ENCODE peak calls at places on chromosomes 13 and 19, in ten cellular contexts. A, O, I, G, F, S, P, C, V and W are unnamed samples. For H3K9me3, the result is how much of the 10 kb centered on the place peaks cover.

GRCh38 chr19:54188224-54188871 is 1.0 kb downstream of the MBOAT7 start:
- DNase-seq in A (no peak), O (no peak), I (peak), G (peak), F (no peak), S (no peak), P (no peak), C (peak), V (peak), W (peak)

GRCh38 chr13:72726721-72727416 is 560 bp downstream of the MZT1 start:
- DNase-seq in A (peak), O (peak), I (peak), G (peak), F (no peak), S (peak), P (peak), C (no peak), V (peak), W (peak)

GRCh38 chr19:918481-919156 is 1.5 kb downstream of the KISS1R start:
- DNase-seq in A (no peak), O (no peak), I (no peak), G (peak), F (no peak), S (no peak), P (no peak), C (no peak), V (peak), W (peak)

GRCh38 chr13:91154553-91154952 is 192.9 kb upstream of the MIR17HG start:
- DNase-seq in A (no peak), O (no peak), I (no peak), G (no peak), F (no peak), S (no peak), P (no peak), C (no peak), V (no peak), W (no peak)

GRCh38 chr13:39415403-39415802 is 187.6 kb downstream of the LHFPL6 start:
- DNase-seq in A (no peak), O (peak), I (no peak), G (peak), F (no peak), S (peak), P (peak), C (peak), V (no peak), W (no peak)

GRCh38 chr13:102131246-102131645 is 270.6 kb downstream of the FGF14 start:
- DNase-seq in A (no peak), O (no peak), I (no peak), G (no peak), F (no peak), S (no peak), P (no peak), C (no peak), V (no peak), W (no peak)

GRCh38 chr13:73223372-73223781 is 164.6 kb downstream of the KLF5 start:
- DNase-seq in A (no peak), O (no peak), I (no peak), G (no peak), F (no peak), S (no peak), P (no peak), C (no peak), V (no peak), W (no peak)

GRCh38 chr19:23790641-23791488 is 32.2 kb upstream of the ZNF681 start:
- DNase-seq in A (no peak), O (no peak), I (no peak), G (no peak), F (no peak), S (no peak), P (no peak), C (no peak), V (no peak), W (no peak)

GRCh38 chr13:98839826-98840769 is 87.6 kb upstream of the SLC15A1 start:
- DNase-seq in A (no peak), O (peak), I (no peak), G (peak), F (peak), S (peak), P (peak), C (peak), V (no peak), W (peak)

DNA sequence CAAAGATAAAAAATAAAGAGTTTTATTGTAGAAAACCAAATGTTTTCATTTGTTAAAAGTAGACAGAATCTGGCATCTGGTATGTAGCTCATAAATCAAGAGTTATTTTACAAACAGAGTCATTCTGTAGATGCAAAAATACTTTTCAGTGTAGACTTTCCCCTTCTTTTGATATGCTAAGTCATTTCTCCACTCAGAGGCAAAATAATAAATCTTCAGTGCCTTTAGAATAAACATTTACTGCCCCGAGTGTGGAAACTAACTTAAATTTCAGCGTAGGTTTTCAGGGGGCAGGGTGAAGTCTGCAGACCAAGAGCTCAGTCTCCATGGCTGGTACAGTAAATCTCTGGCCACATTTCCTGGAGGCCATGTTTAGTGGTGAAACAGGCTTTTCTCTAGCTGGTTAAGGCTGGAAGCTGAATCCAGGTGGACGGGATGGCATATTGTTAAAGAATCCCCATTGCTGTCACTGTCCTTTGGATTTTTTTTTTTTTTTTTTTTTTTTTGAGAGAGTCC is 13.1 kb upstream of the ADPRHL1 start:
- DNase-seq in A (no peak), O (no peak), I (no peak), G (no peak), F (no peak), S (no peak), P (no peak), C (peak), V (no peak), W (no peak)
- H3K9me3 ChIP-seq in A (under half), O (under half), I (under half), G (under half), F (under half), S (under half), P (under half), C (under half), V (under half), W (under half)

GRCh38 chr19:36973844-36974195 is 57.7 kb downstream of the ZNF568 start:
- DNase-seq in A (no peak), O (no peak), I (no peak), G (no peak), F (no peak), S (no peak), P (no peak), C (no peak), V (no peak), W (no peak)

GRCh38 chr19:36972594-36972993 is 56.5 kb downstream of the ZNF568 start:
- DNase-seq in A (no peak), O (no peak), I (peak), G (no peak), F (no peak), S (no peak), P (no peak), C (no peak), V (no peak), W (no peak)

GRCh38 chr19:36973021-36973843 is 57.1 kb downstream of the ZNF568 start:
- DNase-seq in A (peak), O (peak), I (peak), G (no peak), F (peak), S (peak), P (peak), C (peak), V (peak), W (peak)
- H3K9me3 ChIP-seq in A (under half), O (under half), I (under half), G (under half), F (under half), S (under half), P (under half), C (under half), V (under half), W (under half)

DNA sequence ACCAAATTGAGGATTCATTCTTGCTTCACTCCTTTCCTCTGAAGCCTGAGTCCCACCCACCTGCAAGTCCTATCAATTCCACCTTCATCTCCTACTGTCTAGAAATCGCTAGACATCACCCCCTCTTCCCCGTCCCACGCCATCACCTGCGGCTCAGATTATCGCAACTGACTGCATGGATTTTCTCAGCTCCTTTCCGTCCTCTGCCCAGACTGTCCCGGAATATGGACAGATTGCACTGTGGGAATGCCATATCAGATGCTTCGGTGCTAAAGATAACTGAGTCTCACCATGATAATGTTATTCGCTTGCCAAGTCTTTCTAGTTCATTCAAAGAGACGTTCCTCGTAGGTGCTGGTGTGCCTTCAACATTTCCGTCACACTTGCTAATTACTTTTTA is 66.4 kb upstream of the USP29 start:
- DNase-seq in A (no peak), O (no peak), I (no peak), G (no peak), F (no peak), S (no peak), P (no peak), C (no peak), V (no peak), W (no peak)
- H3K9me3 ChIP-seq in A (under half), O (under half), I (half or more), G (under half), F (half or more), S (half or more), P (under half), C (under half), V (under half), W (under half)

GRCh38 chr19:43883864-43884263 is 51.2 kb downstream of the ZNF45 start:
- DNase-seq in A (no peak), O (no peak), I (no peak), G (no peak), F (no peak), S (no peak), P (no peak), C (no peak), V (no peak), W (no peak)
- H3K9me3 ChIP-seq in A (under half), O (under half), I (half or more), G (under half), F (under half), S (half or more), P (under half), C (under half), V (under half), W (under half)

GRCh38 chr19:58040751-58041525 is 7.1 kb downstream of the ZSCAN1 start:
- DNase-seq in A (no peak), O (no peak), I (no peak), G (no peak), F (no peak), S (no peak), P (peak), C (no peak), V (no peak), W (no peak)

GRCh38 chr19:58035863-58036262 is 2.0 kb downstream of the ZSCAN1 start:
- DNase-seq in A (no peak), O (no peak), I (no peak), G (no peak), F (no peak), S (no peak), P (no peak), C (no peak), V (no peak), W (no peak)

GRCh38 chr19:58037927-58038687 is 4.3 kb downstream of the ZSCAN1 start:
- DNase-seq in A (no peak), O (peak), I (no peak), G (peak), F (no peak), S (no peak), P (peak), C (no peak), V (no peak), W (no peak)

GRCh38 chr19:58042709-58043340 is 9.0 kb downstream of the ZSCAN1 start:
- DNase-seq in A (no peak), O (no peak), I (no peak), G (peak), F (peak), S (no peak), P (no peak), C (no peak), V (no peak), W (no peak)

DNA sequence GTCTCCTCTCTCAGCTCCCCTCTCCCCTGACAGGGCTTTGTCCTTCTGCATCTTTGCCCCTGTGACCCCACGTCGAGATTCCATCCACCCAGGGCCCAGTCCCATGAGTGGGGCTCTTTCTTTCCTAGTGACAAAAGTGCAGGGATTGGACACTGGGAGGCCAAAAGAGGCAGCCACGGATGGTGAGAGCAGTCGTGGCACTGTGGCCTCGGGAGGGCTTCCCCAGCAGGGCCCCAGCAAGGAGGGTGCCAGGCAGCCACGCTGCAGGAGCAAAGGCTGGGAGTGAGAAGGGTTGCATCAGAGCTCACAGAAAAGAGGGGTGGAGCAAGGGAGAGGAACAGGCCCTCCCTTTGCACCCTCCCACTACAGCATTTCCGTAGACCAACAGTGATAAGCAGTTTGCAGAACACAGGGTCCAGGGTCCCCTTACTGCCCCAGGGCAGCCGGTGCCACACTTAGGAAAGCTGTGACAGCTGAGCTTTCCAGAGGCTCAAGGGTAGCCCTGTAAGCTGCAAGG is 4.9 kb downstream of the ZSCAN1 start:
- DNase-seq in A (no peak), O (no peak), I (no peak), G (peak), F (no peak), S (no peak), P (peak), C (no peak), V (no peak), W (no peak)
- H3K9me3 ChIP-seq in A (under half), O (under half), I (half or more), G (under half), F (under half), S (half or more), P (under half), C (under half), V (under half), W (under half)

DNA sequence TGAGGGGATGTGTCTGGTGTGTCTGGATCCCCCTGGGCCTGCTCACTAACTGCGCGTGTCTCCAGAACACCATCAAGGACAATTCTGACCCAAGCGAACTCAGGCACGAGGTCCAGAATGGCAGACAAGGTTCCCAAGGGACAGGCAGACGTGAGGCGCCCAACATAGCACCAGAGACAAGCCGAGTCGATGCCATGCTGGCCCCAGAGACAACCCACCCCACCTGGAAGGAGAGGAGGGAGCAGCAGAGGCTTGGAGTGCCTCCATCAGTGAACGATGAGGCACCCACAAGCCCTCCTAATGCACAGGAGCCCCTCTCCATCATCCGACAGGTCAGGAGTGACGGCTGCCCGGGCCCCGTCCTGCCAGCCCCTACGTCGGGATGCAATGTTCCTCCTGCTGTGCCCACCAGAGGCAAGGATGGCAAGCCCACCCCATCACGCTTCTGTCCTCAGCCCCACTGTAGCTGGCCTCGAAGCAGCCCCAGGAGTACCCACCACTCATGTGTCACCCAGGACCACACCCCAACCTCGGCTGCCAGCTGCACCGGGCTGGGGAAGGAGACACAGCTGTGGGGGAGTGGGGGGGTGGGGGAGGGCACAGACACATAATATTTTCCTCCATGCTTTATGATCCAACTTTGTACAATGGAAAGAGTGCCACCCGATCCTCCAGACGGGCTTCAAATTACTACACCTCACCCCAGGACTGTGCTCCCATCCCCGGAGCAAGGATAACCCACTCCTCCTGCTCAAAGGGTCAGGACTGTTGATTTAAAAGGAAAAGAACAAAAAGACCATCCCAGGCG is 11.8 kb downstream of the AP3D1 start:
- DNase-seq in A (no peak), O (no peak), I (no peak), G (no peak), F (no peak), S (no peak), P (no peak), C (no peak), V (no peak), W (no peak)
- H3K9me3 ChIP-seq in A (under half), O (under half), I (under half), G (under half), F (under half), S (under half), P (under half), C (under half), V (under half), W (under half)

GRCh38 chr19:51861870-51862622 is 25.7 kb downstream of the ZNF577 start:
- DNase-seq in A (no peak), O (no peak), I (no peak), G (no peak), F (no peak), S (no peak), P (no peak), C (no peak), V (no peak), W (no peak)
- H3K9me3 ChIP-seq in A (under half), O (half or more), I (half or more), G (half or more), F (half or more), S (half or more), P (under half), C (half or more), V (half or more), W (half or more)

GRCh38 chr13:80753951-80754350 is 413.0 kb upstream of the SPRY2 start:
- DNase-seq in A (no peak), O (no peak), I (no peak), G (no peak), F (no peak), S (no peak), P (no peak), C (no peak), V (no peak), W (no peak)
- H3K9me3 ChIP-seq in A (under half), O (under half), I (under half), G (under half), F (under half), S (under half), P (under half), C (under half), V (under half), W (under half)

GRCh38 chr13:40875048-40875447 is 85.6 kb downstream of the SLC25A15 start:
- DNase-seq in A (no peak), O (no peak), I (no peak), G (no peak), F (no peak), S (no peak), P (no peak), C (no peak), V (no peak), W (no peak)

GRCh38 chr13:40876020-40876738 is 86.8 kb downstream of the SLC25A15 start:
- DNase-seq in A (no peak), O (no peak), I (no peak), G (no peak), F (no peak), S (no peak), P (no peak), C (no peak), V (no peak), W (no peak)

GRCh38 chr13:40875583-40875982 is 86.2 kb downstream of the SLC25A15 start:
- DNase-seq in A (no peak), O (no peak), I (no peak), G (no peak), F (no peak), S (no peak), P (no peak), C (no peak), V (no peak), W (no peak)

GRCh38 chr13:40878321-40878720 is 88.9 kb downstream of the SLC25A15 start:
- DNase-seq in A (no peak), O (no peak), I (no peak), G (no peak), F (no peak), S (no peak), P (no peak), C (peak), V (no peak), W (no peak)

DNA sequence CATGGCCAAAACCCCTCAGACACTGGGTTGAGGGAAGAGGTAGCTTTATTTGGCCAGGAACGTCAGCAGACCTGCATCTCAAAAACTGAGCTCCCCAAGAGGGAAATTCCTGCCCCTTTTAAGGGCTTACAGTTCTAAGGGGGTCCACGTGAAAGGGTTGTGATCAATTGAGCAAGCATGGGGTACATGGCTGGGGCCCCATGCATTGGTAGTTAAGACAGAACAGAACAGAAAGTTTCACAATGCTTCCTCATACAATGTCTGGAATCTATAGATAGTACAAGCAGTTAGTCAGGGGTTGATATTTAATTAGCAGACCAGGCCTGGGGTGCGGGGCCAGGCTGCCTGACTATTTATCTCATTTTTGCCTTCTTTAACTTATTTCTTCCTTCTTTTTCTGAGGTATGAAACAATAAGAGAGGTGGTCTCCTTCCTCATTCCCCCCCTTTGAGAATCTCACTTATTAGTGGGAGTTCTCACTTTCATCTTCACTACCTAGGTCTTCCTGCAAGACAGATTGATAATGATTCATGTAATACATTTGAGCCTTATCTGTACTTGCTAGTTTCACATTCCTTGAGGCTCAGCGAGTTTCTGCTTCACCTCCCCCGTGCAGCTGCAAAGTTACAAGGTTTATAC is 84.8 kb downstream of the SLC25A15 start:
- DNase-seq in A (no peak), O (no peak), I (no peak), G (no peak), F (no peak), S (no peak), P (no peak), C (no peak), V (no peak), W (no peak)
- H3K9me3 ChIP-seq in A (under half), O (half or more), I (half or more), G (under half), F (under half), S (half or more), P (under half), C (under half), V (under half), W (under half)